ENCODE peak calls at places on chromosomes 3 and 15, in eight cellular contexts. P is IMR-90, F is fibroblast of lung, L is endothelial cell of umbilical vein, R is fibroblast of the aortic adventitia, N is BJ, D is WERI-Rb-1, H is adrenal gland. Y is an unnamed sample.

GRCh38 chr3:129687586-129688125 is 81.2 kb upstream of the PLXND1 start:
- DNase-seq in P (no peak), F (peak), L (no peak), R (no peak), N (no peak), D (no peak), H (no peak), Y (no peak)

GRCh38 chr3:7917443-7918151 is 584.0 kb upstream of the LMCD1 start:
- DNase-seq in P (no peak), F (no peak), L (no peak), R (no peak), N (no peak), D (no peak), H (no peak), Y (no peak)

GRCh38 chr3:71486831-71487230 is 96.7 kb downstream of the FOXP1 start:
- DNase-seq in P (no peak), F (no peak), L (no peak), R (no peak), N (no peak), D (no peak), H (no peak), Y (no peak)

GRCh38 chr3:195102609-195103467 is 168.1 kb downstream of the XXYLT1 start:
- DNase-seq in P (peak), F (peak), L (peak), R (peak), N (peak), D (no peak), H (peak), Y (peak)

GRCh38 chr3:22045882-22046281 is 294.9 kb upstream of the ZNF385D start:
- DNase-seq in P (no peak), F (no peak), L (no peak), R (no peak), N (no peak), D (no peak), H (no peak), Y (no peak)

GRCh38 chr3:37290551-37290950 is 116.2 kb upstream of the LRRFIP2 start:
- DNase-seq in P (peak), F (peak), L (no peak), R (peak), N (no peak), D (no peak), H (no peak), Y (peak)

GRCh38 chr3:124559650-124560405 is 170.4 kb upstream of the UMPS start:
- DNase-seq in P (peak), F (peak), L (peak), R (peak), N (no peak), D (peak), H (peak), Y (peak)

GRCh38 chr3:24981924-24982323 is 446.1 kb upstream of the RARB start:
- DNase-seq in P (no peak), F (no peak), L (no peak), R (no peak), N (no peak), D (no peak), H (no peak), Y (no peak)

GRCh38 chr15:99686290-99686689 is 46.9 kb downstream of the LYSMD4 start:
- DNase-seq in P (no peak), F (no peak), L (no peak), R (no peak), N (no peak), D (no peak), H (no peak), Y (no peak)

GRCh38 chr15:60563539-60564404 is 84.8 kb upstream of the ICE2 start:
- DNase-seq in P (no peak), F (no peak), L (no peak), R (no peak), N (no peak), D (no peak), H (no peak), Y (no peak)

GRCh38 chr15:65790692-65791334 is 1.3 kb downstream of the DENND4A start:
- DNase-seq in P (peak), F (no peak), L (peak), R (peak), N (no peak), D (no peak), H (no peak), Y (no peak)

GRCh38 chr3:12503126-12503952 is 19.1 kb downstream of the TSEN2 start:
- DNase-seq in P (no peak), F (no peak), L (no peak), R (no peak), N (no peak), D (no peak), H (no peak), Y (no peak)

GRCh38 chr3:152219225-152219624 is 49.5 kb upstream of the MBNL1 start:
- DNase-seq in P (no peak), F (no peak), L (no peak), R (peak), N (no peak), D (no peak), H (no peak), Y (no peak)

GRCh38 chr3:117217355-117217754 is 507.8 kb downstream of the TUSC7 start:
- DNase-seq in P (peak), F (no peak), L (no peak), R (no peak), N (no peak), D (no peak), H (no peak), Y (no peak)

GRCh38 chr3:30073622-30074021 is 532.8 kb upstream of the TGFBR2 start:
- DNase-seq in P (peak), F (peak), L (no peak), R (no peak), N (no peak), D (no peak), H (no peak), Y (no peak)

GRCh38 chr15:76099388-76099787 is 39.6 kb downstream of the TMEM266 start:
- DNase-seq in P (no peak), F (no peak), L (no peak), R (no peak), N (no peak), D (no peak), H (no peak), Y (no peak)

GRCh38 chr3:167675835-167676234 is 22.1 kb upstream of the WDR49 start:
- DNase-seq in P (no peak), F (no peak), L (no peak), R (peak), N (no peak), D (no peak), H (no peak), Y (no peak)

GRCh38 chr15:65377105-65377975 is 462 bp downstream of the IGDCC3 start:
- DNase-seq in P (no peak), F (peak), L (peak), R (peak), N (no peak), D (peak), H (peak), Y (no peak)

GRCh38 chr15:79003301-79003700 is 58.5 kb upstream of the CTSH start:
- DNase-seq in P (peak), F (peak), L (no peak), R (no peak), N (no peak), D (no peak), H (no peak), Y (no peak)

GRCh38 chr3:132499071-132499470 is 81.8 kb downstream of the DNAJC13 start:
- DNase-seq in P (no peak), F (no peak), L (no peak), R (no peak), N (no peak), D (no peak), H (no peak), Y (no peak)

GRCh38 chr3:127172211-127172610 is 20.7 kb upstream of the PRR23E start:
- DNase-seq in P (no peak), F (no peak), L (no peak), R (no peak), N (no peak), D (no peak), H (no peak), Y (no peak)

GRCh38 chr3:163587342-163587741 is 1491.0 kb downstream of the SI start:
- DNase-seq in P (no peak), F (no peak), L (no peak), R (no peak), N (no peak), D (no peak), H (no peak), Y (no peak)

GRCh38 chr3:181711325-181712135 is at the start of gene SOX2:
- DNase-seq in P (peak), F (peak), L (peak), R (peak), N (no peak), D (peak), H (peak), Y (no peak)
- H3K4me3 ChIP-seq in P (peak), F (peak), L (peak), R (peak), N (peak), D (peak), H (no peak), Y (peak)

GRCh38 chr3:184576457-184577240 is 15.1 kb downstream of the EPHB3 start:
- DNase-seq in P (no peak), F (no peak), L (no peak), R (no peak), N (no peak), D (no peak), H (no peak), Y (no peak)

GRCh38 chr3:184572528-184573270 is 11.1 kb downstream of the EPHB3 start:
- DNase-seq in P (no peak), F (no peak), L (no peak), R (no peak), N (no peak), D (no peak), H (no peak), Y (no peak)

GRCh38 chr3:184577546-184577945 is 16.0 kb downstream of the EPHB3 start:
- DNase-seq in P (no peak), F (no peak), L (no peak), R (no peak), N (no peak), D (no peak), H (no peak), Y (no peak)

GRCh38 chr3:184575701-184576100 is 14.1 kb downstream of the EPHB3 start:
- DNase-seq in P (no peak), F (no peak), L (no peak), R (no peak), N (no peak), D (no peak), H (no peak), Y (no peak)

GRCh38 chr3:184574552-184575430 is 13.2 kb downstream of the EPHB3 start:
- DNase-seq in P (no peak), F (no peak), L (no peak), R (no peak), N (no peak), D (peak), H (no peak), Y (no peak)
- TF ChIP-seq CTCF in P (no peak), F (no peak), L (no peak), R (no peak), N (no peak), D (peak), H (no peak), Y (no peak)

GRCh38 chr3:79765854-79766253 is 1.9 kb downstream of the ROBO1 start:
- DNase-seq in P (no peak), F (no peak), L (no peak), R (no peak), N (no peak), D (no peak), H (no peak), Y (no peak)
- H3K4me3 ChIP-seq in P (no peak), F (peak), L (peak), R (no peak), N (no peak), D (no peak), H (no peak), Y (no peak)

GRCh38 chr3:16808393-16809107 is 76.2 kb upstream of the PLCL2 start:
- DNase-seq in P (no peak), F (no peak), L (no peak), R (no peak), N (no peak), D (no peak), H (no peak), Y (no peak)
- TF ChIP-seq CTCF in P (no peak), F (no peak), L (no peak), R (no peak), N (no peak), D (no peak), H (no peak), Y (no peak)

DNA sequence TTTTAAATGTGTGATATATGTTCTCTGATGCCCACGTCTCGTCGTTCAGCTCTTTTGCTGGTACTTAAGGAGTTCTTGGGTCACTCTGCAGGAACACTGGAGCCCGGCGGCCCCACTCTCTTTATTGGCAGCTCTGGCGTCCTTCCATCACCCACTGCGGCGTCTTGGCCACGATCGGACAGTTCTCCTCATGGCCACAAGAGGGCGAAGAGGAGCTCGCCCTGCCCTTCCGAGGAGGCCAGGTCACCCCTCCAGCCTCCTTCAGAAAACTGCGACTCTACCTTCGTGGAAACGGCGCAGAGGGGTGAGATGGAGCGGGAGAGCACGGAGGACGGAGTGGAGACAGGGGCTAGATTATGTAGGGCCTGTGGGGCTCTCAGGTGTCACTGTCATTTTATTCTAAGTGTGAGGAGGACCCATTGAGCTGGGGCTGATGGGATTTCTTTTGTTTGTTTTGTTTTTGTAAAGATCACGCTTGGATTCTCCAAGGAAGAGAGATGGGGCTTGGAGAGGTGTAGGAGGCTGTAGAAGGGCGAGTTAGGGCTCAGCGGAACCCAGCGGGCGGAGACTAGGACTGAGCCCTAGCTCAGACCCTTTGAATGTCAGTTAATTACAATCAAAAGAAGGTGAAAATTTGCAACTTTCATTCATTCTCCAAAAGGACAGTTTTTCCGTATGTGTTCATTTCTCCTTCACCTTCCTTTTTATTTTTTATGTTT is 28.0 kb upstream of the GABRA5 start:
- DNase-seq in P (no peak), F (no peak), L (no peak), R (no peak), N (no peak), D (peak), H (no peak), Y (no peak)
- H3K4me3 ChIP-seq in P (no peak), F (no peak), L (no peak), R (no peak), N (no peak), D (no peak), H (no peak), Y (no peak)

Y was measured in AG04449.